ENCODE peak calls at places on chromosome X, in seven cellular contexts. W is H1, Q is HCT116, I is T47D, V is GM12878, C is SK-N-SH, H is K562. E is an unnamed sample.
A peak's percentile ranks its signal among the peaks of the same experiment; 100 is the strongest.

GRCh38 chrX:154457491-154458115 is 478 bp upstream of the PLXNA3 start:
- DNase-seq in W (peak; percentile 65), I (peak; percentile 52), C (peak; percentile 78), V (no peak), H (peak; percentile 83), Q (no peak), E (no peak)

GRCh38 chrX:117641913-117642656 is 474.5 kb downstream of the KLHL13 start:
- DNase-seq in H (no peak), C (no peak), I (no peak), W (no peak), Q (no peak), V (no peak), E (no peak)

GRCh38 chrX:79506001-79506400 is 138.9 kb upstream of the ITM2A start:
- DNase-seq in H (no peak), Q (no peak), W (no peak), I (peak; percentile 35), C (no peak), V (no peak), E (no peak)

GRCh38 chrX:125203379-125203736 is 116.3 kb upstream of the TEX13C start:
- DNase-seq in V (no peak), Q (no peak), C (peak; percentile 14), W (peak; percentile 61), I (no peak), H (no peak), E (no peak)

GRCh38 chrX:123698979-123699378 is 33.9 kb downstream of the THOC2 start:
- DNase-seq in I (no peak), C (no peak), W (no peak), V (no peak), H (no peak), Q (no peak), E (no peak)

GRCh38 chrX:39206746-39207145 is 405.5 kb downstream of the MID1IP1 start:
- DNase-seq in H (no peak), C (no peak), W (no peak), I (no peak), V (no peak), Q (no peak), E (no peak)

GRCh38 chrX:25968920-25969319 is 169.2 kb upstream of the MAGEB18 start:
- DNase-seq in W (peak; percentile 78), H (peak; percentile 4), C (peak; percentile 35), Q (no peak), V (no peak), I (peak; percentile 22), E (peak; percentile 0)

GRCh38 chrX:132266583-132267355 is 47.5 kb upstream of the RAP2C start:
- DNase-seq in I (no peak), W (no peak), Q (no peak), C (no peak), H (no peak), V (no peak), E (no peak)

GRCh38 chrX:8731579-8732395 is at the start of gene ANOS1:
- DNase-seq in V (no peak), H (no peak), C (peak; percentile 58), Q (no peak), W (peak; percentile 71), I (peak; percentile 37), E (no peak)

GRCh38 chrX:13091111-13091765 is 46.8 kb upstream of the FAM9C start:
- DNase-seq in C (no peak), W (no peak), Q (no peak), V (peak; percentile 75), H (no peak), I (no peak), E (no peak)

GRCh38 chrX:154370882-154371770 is 3.3 kb downstream of the FLNA start:
- DNase-seq in C (peak; percentile 88), H (peak; percentile 89), I (peak; percentile 93), V (peak; percentile 53), Q (peak; percentile 76), W (peak; percentile 82), E (peak; percentile 85)

GRCh38 chrX:57918750-57919436 is 8.6 kb upstream of the ZXDA start:
- DNase-seq in C (peak; percentile 11), I (peak; percentile 71), H (no peak), Q (peak; percentile 26), V (no peak), W (peak; percentile 31), E (peak; percentile 5)

DNA sequence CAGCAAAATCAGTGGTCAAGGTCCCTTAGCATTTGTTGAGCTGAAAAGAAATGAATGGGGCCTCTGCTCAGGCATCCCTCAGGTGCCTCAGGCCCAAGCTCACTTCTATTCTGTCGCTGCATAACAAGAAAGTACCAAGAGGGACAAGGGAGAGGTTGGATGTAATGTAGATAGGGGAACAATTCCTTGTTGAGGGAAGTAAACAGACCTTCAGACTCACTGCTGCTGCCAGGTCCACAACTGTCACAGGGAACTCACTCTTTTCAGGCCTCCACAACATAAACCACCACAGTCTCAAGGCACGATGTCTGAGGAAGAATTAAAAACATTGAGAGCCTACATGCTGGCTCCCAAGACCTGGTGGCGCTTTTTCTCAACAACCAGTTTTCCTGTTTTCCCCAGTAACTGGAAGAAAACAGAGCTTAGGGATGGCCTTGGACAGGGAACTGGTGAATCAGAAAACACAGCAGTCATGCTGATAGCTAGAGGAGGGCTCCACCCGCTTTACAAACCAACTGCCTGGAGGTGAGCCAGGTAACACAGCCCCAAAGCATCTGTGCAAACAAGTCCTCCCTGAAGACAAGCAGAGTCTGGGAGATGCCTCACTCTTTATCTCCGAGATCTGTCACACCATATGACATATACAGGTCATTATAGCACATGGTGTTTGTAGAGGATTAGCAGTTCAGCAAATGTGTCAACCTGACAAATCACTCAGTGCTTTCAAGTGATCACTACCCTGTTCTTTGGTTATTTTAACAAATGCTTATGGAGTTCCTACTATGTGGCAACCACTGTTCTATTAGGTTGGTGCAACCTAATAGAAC is 14.3 kb upstream of the AWAT1 start:
- DNase-seq in W (no peak), V (no peak), H (peak; percentile 38), I (peak; percentile 65), Q (peak; percentile 50), C (no peak), E (peak; percentile 80)
- TF ChIP-seq JUND in W (no peak), V (no peak), H (no peak), I (no peak), Q (peak; percentile 23), C (no peak), E (no peak)

GRCh38 chrX:14919421-14919820 is 46.2 kb downstream of the MOSPD2 start:
- DNase-seq in Q (no peak), C (no peak), W (no peak), V (no peak), H (no peak), I (no peak), E (no peak)

GRCh38 chrX:14920196-14920595 is 47.0 kb downstream of the MOSPD2 start:
- DNase-seq in H (no peak), I (no peak), V (no peak), C (no peak), Q (no peak), W (no peak), E (no peak)

GRCh38 chrX:14923761-14924160 is 50.5 kb downstream of the MOSPD2 start:
- DNase-seq in W (no peak), V (no peak), I (no peak), Q (no peak), C (no peak), H (no peak), E (no peak)

GRCh38 chrX:14926471-14926870 is 53.2 kb downstream of the MOSPD2 start:
- DNase-seq in C (no peak), V (no peak), W (no peak), I (no peak), Q (no peak), H (no peak), E (no peak)

DNA sequence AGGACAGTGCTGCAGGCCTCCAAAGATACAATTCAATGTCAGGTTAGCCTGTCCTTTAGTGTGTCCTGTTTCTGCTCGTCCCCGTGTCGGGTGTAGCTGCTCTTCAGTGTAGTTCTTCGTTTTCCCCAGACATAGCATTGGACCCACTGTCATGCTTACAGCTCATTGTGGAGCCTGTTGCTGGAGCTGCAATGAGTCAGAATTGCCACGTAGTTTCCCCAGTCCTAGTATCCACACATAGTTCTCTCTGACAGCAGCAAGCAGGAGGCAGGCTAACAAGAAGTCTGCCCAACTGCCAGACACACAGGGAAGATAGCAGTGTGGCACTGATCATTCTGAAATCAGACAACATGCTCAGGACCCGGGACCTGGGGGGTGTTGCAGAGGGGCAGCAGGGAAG is 49.2 kb downstream of the MOSPD2 start:
- DNase-seq in Q (no peak), V (no peak), H (no peak), W (no peak), I (no peak), C (no peak), E (no peak)
- TF ChIP-seq JUND in Q (no peak), V (no peak), H (no peak), W (no peak), I (no peak), C (peak; percentile 35), E (no peak)

DNA sequence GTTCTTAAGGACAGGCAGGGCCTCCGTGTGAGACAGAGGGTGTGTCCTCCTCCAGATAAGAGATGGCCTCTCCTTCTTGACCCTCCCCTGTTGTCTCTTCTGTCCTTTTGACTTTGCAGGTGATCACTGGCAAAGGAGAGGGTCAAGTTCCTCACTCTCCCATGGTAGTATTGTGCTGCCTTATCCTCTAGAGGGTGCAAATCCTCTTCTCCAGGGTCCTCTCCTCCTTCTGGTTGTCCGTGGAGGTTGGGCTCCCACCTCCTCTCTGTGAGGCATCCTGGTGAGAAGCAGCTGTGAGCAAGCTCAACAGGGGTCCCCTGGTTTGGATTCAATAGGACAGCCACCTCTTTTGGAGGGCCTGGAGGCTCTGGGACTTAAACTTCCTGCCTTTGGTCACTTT is 44.8 kb downstream of the ZNF182 start:
- DNase-seq in C (peak; percentile 36), I (peak; percentile 76), Q (no peak), W (no peak), H (peak; percentile 11), V (no peak), E (peak; percentile 21)
- TF ChIP-seq JUND in C (no peak), I (no peak), Q (no peak), W (no peak), H (no peak), V (no peak), E (no peak)

GRCh38 chrX:107205770-107206696 is at the start of the genes DNAAF6 and NUP62CL:
- DNase-seq in I (peak; percentile 1), W (peak; percentile 73), H (peak; percentile 95), Q (peak; percentile 80), C (peak; percentile 77), V (peak; percentile 28), E (peak; percentile 81)
- TF ChIP-seq JUND in I (no peak), W (no peak), H (no peak), Q (no peak), C (no peak), V (no peak), E (no peak)

DNA sequence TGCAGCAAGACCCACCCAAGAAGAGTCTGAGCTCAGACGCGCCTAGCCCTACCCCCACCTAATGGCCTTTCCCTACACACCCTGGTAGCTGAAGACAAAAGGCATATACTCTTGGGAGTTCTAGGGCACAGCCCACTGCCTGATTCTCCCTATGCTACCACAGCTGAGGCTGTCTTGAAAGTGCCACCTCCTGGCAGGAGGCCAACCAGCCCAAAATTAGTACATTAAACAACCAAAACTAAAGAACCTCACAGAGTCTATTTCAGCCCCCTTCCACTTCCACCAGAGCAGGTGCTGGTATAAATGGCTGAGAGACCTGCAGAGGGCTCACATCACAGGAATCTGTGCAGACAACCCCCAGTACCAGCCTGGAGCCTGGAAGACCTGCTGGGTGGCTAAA is 119.1 kb downstream of the HMGN5 start:
- DNase-seq in H (no peak), C (no peak), I (no peak), Q (no peak), V (no peak), W (no peak), E (no peak)
- TF ChIP-seq JUND in H (no peak), C (no peak), I (no peak), Q (no peak), V (no peak), W (no peak), E (no peak)